ENCODE peak calls at places on chromosomes 3 and 15, in four cellular contexts. One of them, this sample, is unnamed.

GRCh38 chr15:57694264-57694663 is 12.2 kb upstream of the POLR2M start:
- DNase-seq in thoracic aorta: no peak
- DNase-seq in psoas muscle: no peak
- DNase-seq in uterus: no peak
- DNase-seq in this sample: no peak

GRCh38 chr15:57500256-57500655 is 91.4 kb upstream of the MYZAP start:
- DNase-seq in thoracic aorta: no peak
- DNase-seq in psoas muscle: no peak
- DNase-seq in uterus: no peak
- DNase-seq in this sample: no peak

GRCh38 chr15:78067328-78068241 is 9.9 kb downstream of the TBC1D2B start:
- DNase-seq in thoracic aorta: no peak
- DNase-seq in psoas muscle: no peak
- DNase-seq in uterus: no peak
- DNase-seq in this sample: peak; percentile 93

GRCh38 chr3:71713041-71713440 is 12.2 kb downstream of the EIF4E3 start:
- DNase-seq in uterus: no peak
- DNase-seq in thoracic aorta: no peak
- DNase-seq in psoas muscle: no peak
- DNase-seq in this sample: no peak

GRCh38 chr15:31090741-31091140 is 10.8 kb downstream of the TRPM1 start:
- DNase-seq in thoracic aorta: no peak
- DNase-seq in psoas muscle: no peak
- DNase-seq in uterus: no peak
- DNase-seq in this sample: no peak

GRCh38 chr3:167350245-167350862 is 29.7 kb downstream of the ZBBX start:
- DNase-seq in psoas muscle: no peak
- DNase-seq in thoracic aorta: no peak
- DNase-seq in uterus: no peak
- DNase-seq in this sample: peak; percentile 44

GRCh38 chr3:147392083-147392916 is 14.0 kb downstream of the ZIC4 start:
- DNase-seq in thoracic aorta: no peak
- DNase-seq in uterus: no peak
- DNase-seq in psoas muscle: peak; percentile 86
- DNase-seq in this sample: no peak

GRCh38 chr3:106144051-106144450 is 275.2 kb upstream of the CBLB start:
- DNase-seq in uterus: no peak
- DNase-seq in psoas muscle: no peak
- DNase-seq in thoracic aorta: no peak
- DNase-seq in this sample: no peak

GRCh38 chr3:187946031-187946691 is 200.9 kb upstream of the BCL6 start:
- DNase-seq in thoracic aorta: no peak
- DNase-seq in psoas muscle: no peak
- DNase-seq in uterus: no peak
- DNase-seq in this sample: no peak

GRCh38 chr3:114260152-114260551 is 22.8 kb upstream of the ZNF80 start:
- DNase-seq in thoracic aorta: no peak
- DNase-seq in uterus: no peak
- DNase-seq in psoas muscle: no peak
- DNase-seq in this sample: no peak

GRCh38 chr15:90691369-90691768 is 25.8 kb upstream of the BLM start:
- DNase-seq in psoas muscle: no peak
- DNase-seq in thoracic aorta: no peak
- DNase-seq in uterus: no peak
- DNase-seq in this sample: no peak

GRCh38 chr3:71862374-71863145 is 77.6 kb upstream of the PROK2 start:
- DNase-seq in uterus: no peak
- DNase-seq in thoracic aorta: no peak
- DNase-seq in psoas muscle: no peak
- DNase-seq in this sample: no peak

GRCh38 chr3:62122819-62123218 is 250.5 kb downstream of the FEZF2 start:
- DNase-seq in psoas muscle: no peak
- DNase-seq in thoracic aorta: no peak
- DNase-seq in uterus: no peak
- DNase-seq in this sample: no peak

GRCh38 chr3:180875071-180875698 is 37.3 kb upstream of the FXR1 start:
- DNase-seq in thoracic aorta: no peak
- DNase-seq in psoas muscle: no peak
- DNase-seq in uterus: no peak
- DNase-seq in this sample: no peak

GRCh38 chr3:178320481-178321352 is 215.5 kb upstream of the KCNMB2 start:
- DNase-seq in thoracic aorta: no peak
- DNase-seq in uterus: peak; percentile 34
- DNase-seq in psoas muscle: no peak
- DNase-seq in this sample: peak; percentile 65

GRCh38 chr3:160953681-160954080 is 151.5 kb downstream of the B3GALNT1 start:
- DNase-seq in thoracic aorta: no peak
- DNase-seq in uterus: no peak
- DNase-seq in psoas muscle: no peak
- DNase-seq in this sample: no peak

GRCh38 chr3:185421577-185422232 is 58.8 kb downstream of the MAP3K13 start:
- DNase-seq in uterus: no peak
- DNase-seq in thoracic aorta: no peak
- DNase-seq in psoas muscle: no peak
- DNase-seq in this sample: no peak

GRCh38 chr15:66080791-66081475 is 172.6 kb downstream of the MEGF11 start:
- DNase-seq in uterus: no peak
- DNase-seq in psoas muscle: no peak
- DNase-seq in thoracic aorta: no peak
- DNase-seq in this sample: no peak

GRCh38 chr3:188854395-188855149 is 317.2 kb upstream of the TPRG1 start:
- DNase-seq in thoracic aorta: no peak
- DNase-seq in psoas muscle: peak; percentile 67
- DNase-seq in uterus: no peak
- DNase-seq in this sample: no peak

GRCh38 chr15:87263844-87264243 is 992.7 kb downstream of the NTRK3 start:
- DNase-seq in thoracic aorta: no peak
- DNase-seq in uterus: no peak
- DNase-seq in psoas muscle: no peak
- DNase-seq in this sample: no peak

GRCh38 chr15:31069360-31070000 is 32.0 kb downstream of the TRPM1 start:
- DNase-seq in thoracic aorta: no peak
- DNase-seq in uterus: peak; percentile 39
- DNase-seq in psoas muscle: no peak
- DNase-seq in this sample: peak; percentile 35

GRCh38 chr3:73664389-73664788 is 39.6 kb upstream of the PDZRN3 start:
- DNase-seq in psoas muscle: no peak
- DNase-seq in thoracic aorta: no peak
- DNase-seq in uterus: no peak
- DNase-seq in this sample: no peak

GRCh38 chr15:92883643-92884458 is 16.3 kb upstream of the CHD2 start:
- DNase-seq in psoas muscle: no peak
- DNase-seq in thoracic aorta: no peak
- DNase-seq in uterus: no peak
- DNase-seq in this sample: no peak

GRCh38 chr3:46440531-46441294 is 24.0 kb downstream of the LTF start:
- DNase-seq in psoas muscle: no peak
- DNase-seq in thoracic aorta: no peak
- DNase-seq in uterus: no peak
- DNase-seq in this sample: no peak

GRCh38 chr15:75307778-75308390 is 25.2 kb downstream of the GOLGA6D start:
- DNase-seq in psoas muscle: no peak
- DNase-seq in uterus: no peak
- DNase-seq in thoracic aorta: no peak
- DNase-seq in this sample: no peak

GRCh38 chr3:58900372-58900771 is 149.5 kb downstream of the CFAP20DC start:
- DNase-seq in thoracic aorta: no peak
- DNase-seq in uterus: no peak
- DNase-seq in psoas muscle: no peak
- DNase-seq in this sample: no peak

GRCh38 chr3:155282416-155283091 is 10.9 kb downstream of the STRIT1 start:
- DNase-seq in psoas muscle: no peak
- DNase-seq in uterus: no peak
- DNase-seq in thoracic aorta: no peak
- DNase-seq in this sample: no peak

GRCh38 chr15:66595937-66596545 is 30.2 kb upstream of the LCTL start:
- DNase-seq in psoas muscle: no peak
- DNase-seq in thoracic aorta: no peak
- DNase-seq in uterus: no peak
- DNase-seq in this sample: no peak

GRCh38 chr15:77673801-77674317 is 41.1 kb upstream of the LINGO1 start:
- DNase-seq in thoracic aorta: no peak
- DNase-seq in uterus: no peak
- DNase-seq in psoas muscle: no peak
- DNase-seq in this sample: no peak

GRCh38 chr3:156215751-156216150 is 95.4 kb downstream of the KCNAB1 start:
- DNase-seq in uterus: no peak
- DNase-seq in psoas muscle: no peak
- DNase-seq in thoracic aorta: no peak
- DNase-seq in this sample: no peak

GRCh38 chr3:123816673-123817207 is 67.4 kb downstream of the MYLK start:
- DNase-seq in thoracic aorta: no peak
- DNase-seq in psoas muscle: no peak
- DNase-seq in uterus: peak; percentile 19
- DNase-seq in this sample: no peak

GRCh38 chr3:30075514-30075913 is 530.9 kb upstream of the TGFBR2 start:
- DNase-seq in uterus: no peak
- DNase-seq in thoracic aorta: no peak
- DNase-seq in psoas muscle: no peak
- DNase-seq in this sample: no peak

GRCh38 chr3:133136114-133137041 is 98.2 kb downstream of the TMEM108 start:
- DNase-seq in thoracic aorta: no peak
- DNase-seq in psoas muscle: no peak
- DNase-seq in uterus: no peak
- DNase-seq in this sample: no peak

GRCh38 chr3:134255399-134255798 is 4.7 kb upstream of the RYK start:
- DNase-seq in thoracic aorta: no peak
- DNase-seq in uterus: no peak
- DNase-seq in psoas muscle: no peak
- DNase-seq in this sample: no peak

GRCh38 chr3:58564456-58565160 is 12.6 kb downstream of the FAM107A start:
- DNase-seq in uterus: no peak
- DNase-seq in psoas muscle: no peak
- DNase-seq in thoracic aorta: no peak
- DNase-seq in this sample: no peak

GRCh38 chr15:62060896-62061280 is 641 bp upstream of the VPS13C start:
- DNase-seq in thoracic aorta: no peak
- DNase-seq in uterus: no peak
- DNase-seq in psoas muscle: no peak
- DNase-seq in this sample: no peak

GRCh38 chr15:63475670-63476069 is 28.7 kb upstream of the USP3 start:
- DNase-seq in psoas muscle: no peak
- DNase-seq in thoracic aorta: no peak
- DNase-seq in uterus: no peak
- DNase-seq in this sample: no peak

GRCh38 chr15:63473007-63473748 is 31.2 kb upstream of the USP3 start:
- DNase-seq in psoas muscle: no peak
- DNase-seq in thoracic aorta: no peak
- DNase-seq in uterus: no peak
- DNase-seq in this sample: peak; percentile 92

GRCh38 chr15:63473749-63473998 is 30.7 kb upstream of the USP3 start:
- DNase-seq in thoracic aorta: no peak
- DNase-seq in psoas muscle: no peak
- DNase-seq in uterus: no peak
- DNase-seq in this sample: no peak

GRCh38 chr15:63474810-63475316 is 29.5 kb upstream of the USP3 start:
- DNase-seq in psoas muscle: no peak
- DNase-seq in uterus: no peak
- DNase-seq in thoracic aorta: no peak
- DNase-seq in this sample: peak; percentile 87

GRCh38 chr15:63473999-63474809 is 30.2 kb upstream of the USP3 start:
- DNase-seq in uterus: no peak
- DNase-seq in psoas muscle: no peak
- DNase-seq in thoracic aorta: no peak
- DNase-seq in this sample: peak; percentile 100
- H3K4me3 ChIP-seq in uterus: no peak overlapping the region
- H3K4me3 ChIP-seq in psoas muscle: no peak overlapping the region
- H3K4me3 ChIP-seq in thoracic aorta: no peak overlapping the region
- H3K4me3 ChIP-seq in this sample: no peak overlapping the region

DNA sequence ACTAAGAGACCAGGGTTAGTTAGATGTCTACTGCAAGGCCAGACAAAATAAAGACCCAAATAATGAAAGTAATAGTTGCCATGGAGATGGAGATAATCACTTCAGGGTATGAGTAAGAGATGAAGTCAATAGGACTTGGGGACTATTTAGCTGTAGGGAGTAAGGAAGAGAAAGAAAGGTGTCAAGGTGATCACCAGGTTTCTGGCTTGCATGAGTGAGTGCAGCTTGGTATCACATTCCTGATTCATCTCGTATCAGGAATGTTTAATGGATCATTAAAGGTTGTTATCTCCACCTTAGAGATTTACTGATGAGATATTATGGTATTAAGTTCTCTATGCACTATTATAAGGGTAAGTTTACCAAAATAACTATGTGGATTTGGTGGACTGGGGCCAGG is 357.4 kb upstream of the ATP11B start:
- DNase-seq in uterus: no peak
- DNase-seq in thoracic aorta: no peak
- DNase-seq in psoas muscle: no peak
- DNase-seq in this sample: no peak
- TF ChIP-seq CTCF in uterus: no peak
- TF ChIP-seq CTCF in thoracic aorta: no peak
- TF ChIP-seq CTCF in psoas muscle: no peak
- TF ChIP-seq CTCF in this sample: no peak

GRCh38 chr15:72196409-72197044 is 1.1 kb downstream of the GRAMD2A start:
- DNase-seq in thoracic aorta: no peak
- DNase-seq in uterus: no peak
- DNase-seq in psoas muscle: no peak
- DNase-seq in this sample: no peak
- H3K4me3 ChIP-seq in thoracic aorta: peak overlapping the region; percentile 73
- H3K4me3 ChIP-seq in uterus: no peak overlapping the region
- H3K4me3 ChIP-seq in psoas muscle: no peak overlapping the region
- H3K4me3 ChIP-seq in this sample: no peak overlapping the region

GRCh38 chr15:88800026-88800425 is 3.2 kb upstream of the ACAN start:
- DNase-seq in uterus: no peak
- DNase-seq in psoas muscle: no peak
- DNase-seq in thoracic aorta: no peak
- DNase-seq in this sample: peak; percentile 31
- TF ChIP-seq CTCF in uterus: no peak
- TF ChIP-seq CTCF in psoas muscle: no peak
- TF ChIP-seq CTCF in thoracic aorta: no peak
- TF ChIP-seq CTCF in this sample: peak; percentile 8

DNA sequence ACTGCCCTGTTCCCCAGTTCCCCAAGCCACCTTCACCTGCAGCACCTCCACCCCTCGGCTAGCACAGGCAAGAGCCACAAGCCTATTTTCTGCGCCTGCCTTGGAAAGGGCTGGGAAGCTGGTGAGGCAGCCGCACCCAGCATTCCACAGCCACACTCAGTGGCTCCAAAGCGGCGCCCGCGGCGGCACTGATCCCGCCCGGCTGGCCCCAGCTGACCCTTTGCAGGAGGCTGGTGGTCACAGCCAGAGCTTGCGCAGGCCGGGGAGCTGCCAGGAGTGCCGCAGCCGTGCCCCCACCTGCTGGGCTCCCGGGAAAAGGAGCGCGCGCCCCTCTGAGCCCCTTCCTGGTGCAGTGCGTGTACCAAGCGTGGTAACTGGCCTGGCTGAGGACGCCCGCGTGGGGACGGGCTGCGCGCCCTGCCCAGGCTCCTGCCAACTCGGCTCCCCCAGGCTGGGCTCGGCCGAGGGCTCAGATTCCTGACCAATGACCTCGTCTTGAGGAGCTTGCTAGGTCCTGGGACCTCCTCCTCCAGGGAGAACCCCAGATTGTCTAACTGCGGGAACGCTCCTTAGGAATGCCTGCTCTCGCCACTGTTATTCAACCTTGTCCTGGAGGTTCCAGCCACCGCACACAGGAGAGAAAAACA is 13.3 kb downstream of the GRAMD2A start:
- DNase-seq in psoas muscle: peak; percentile 65
- DNase-seq in thoracic aorta: no peak
- DNase-seq in uterus: no peak
- DNase-seq in this sample: peak; percentile 50
- H3K4me3 ChIP-seq in psoas muscle: peak overlapping the region; percentile 59
- H3K4me3 ChIP-seq in thoracic aorta: peak overlapping the region; percentile 65
- H3K4me3 ChIP-seq in uterus: no peak overlapping the region
- H3K4me3 ChIP-seq in this sample: peak overlapping the region; percentile 9